ENCODE peak calls at places on chromosomes 11 and 22, in six cellular contexts. One of them, this sample, is unnamed.

GRCh38 chr11:94909371-94909820 is 64.0 kb downstream of the CWC15 start:
- DNase-seq in kidney: no peak
- DNase-seq in astrocyte of the spinal cord: peak
- DNase-seq in adrenal gland: no peak
- DNase-seq in lower leg skin: peak
- DNase-seq in BJ: no peak
- DNase-seq in this sample: peak

GRCh38 chr11:31643831-31644230 is 134.3 kb downstream of the ELP4 start:
- DNase-seq in adrenal gland: peak
- DNase-seq in lower leg skin: no peak
- DNase-seq in kidney: no peak
- DNase-seq in BJ: peak
- DNase-seq in astrocyte of the spinal cord: peak
- DNase-seq in this sample: peak

GRCh38 chr11:116825854-116826750 is 3.0 kb upstream of the APOA4 start:
- DNase-seq in astrocyte of the spinal cord: no peak
- DNase-seq in BJ: no peak
- DNase-seq in lower leg skin: no peak
- DNase-seq in kidney: no peak
- DNase-seq in adrenal gland: no peak
- DNase-seq in this sample: no peak

GRCh38 chr11:36056160-36056751 is 112.4 kb downstream of the LDLRAD3 start:
- DNase-seq in BJ: no peak
- DNase-seq in lower leg skin: no peak
- DNase-seq in astrocyte of the spinal cord: no peak
- DNase-seq in adrenal gland: peak
- DNase-seq in kidney: no peak
- DNase-seq in this sample: peak

GRCh38 chr11:76612226-76612625 is 58.3 kb downstream of the LRRC32 start:
- DNase-seq in astrocyte of the spinal cord: no peak
- DNase-seq in adrenal gland: no peak
- DNase-seq in BJ: no peak
- DNase-seq in lower leg skin: no peak
- DNase-seq in kidney: no peak
- DNase-seq in this sample: no peak

GRCh38 chr11:1450344-1450875 is 36.2 kb downstream of the MOB2 start:
- DNase-seq in kidney: no peak
- DNase-seq in lower leg skin: no peak
- DNase-seq in adrenal gland: no peak
- DNase-seq in astrocyte of the spinal cord: no peak
- DNase-seq in BJ: no peak
- DNase-seq in this sample: no peak

GRCh38 chr22:34976886-34977285 is 89.1 kb upstream of the ISX start:
- DNase-seq in adrenal gland: no peak
- DNase-seq in lower leg skin: no peak
- DNase-seq in BJ: no peak
- DNase-seq in kidney: no peak
- DNase-seq in astrocyte of the spinal cord: no peak
- DNase-seq in this sample: no peak

GRCh38 chr11:20080032-20080685 is 80.1 kb downstream of the DBX1 start:
- DNase-seq in lower leg skin: no peak
- DNase-seq in astrocyte of the spinal cord: no peak
- DNase-seq in BJ: no peak
- DNase-seq in kidney: no peak
- DNase-seq in adrenal gland: no peak
- DNase-seq in this sample: no peak

GRCh38 chr11:126113515-126113957 is 50.9 kb upstream of the CDON start:
- DNase-seq in adrenal gland: peak
- DNase-seq in lower leg skin: peak
- DNase-seq in astrocyte of the spinal cord: peak
- DNase-seq in kidney: peak
- DNase-seq in BJ: peak
- DNase-seq in this sample: peak

GRCh38 chr11:279040-279965 is 1.1 kb downstream of the NLRP6 start:
- DNase-seq in kidney: peak
- DNase-seq in BJ: no peak
- DNase-seq in lower leg skin: no peak
- DNase-seq in astrocyte of the spinal cord: no peak
- DNase-seq in adrenal gland: no peak
- DNase-seq in this sample: no peak

GRCh38 chr11:129960216-129961214 is 42.1 kb downstream of the PRDM10 start:
- DNase-seq in astrocyte of the spinal cord: peak
- DNase-seq in adrenal gland: peak
- DNase-seq in kidney: no peak
- DNase-seq in BJ: peak
- DNase-seq in lower leg skin: no peak
- DNase-seq in this sample: peak

GRCh38 chr11:85725510-85726258 is 39.7 kb upstream of the CCDC89 start:
- DNase-seq in adrenal gland: no peak
- DNase-seq in kidney: no peak
- DNase-seq in astrocyte of the spinal cord: peak
- DNase-seq in lower leg skin: no peak
- DNase-seq in BJ: peak
- DNase-seq in this sample: peak

GRCh38 chr11:61293869-61294716 is 1.0 kb downstream of the VWCE start:
- DNase-seq in adrenal gland: peak
- DNase-seq in lower leg skin: no peak
- DNase-seq in astrocyte of the spinal cord: peak
- DNase-seq in BJ: no peak
- DNase-seq in kidney: peak
- DNase-seq in this sample: peak

GRCh38 chr22:45460288-45461109 is 42.2 kb upstream of the FBLN1 start:
- DNase-seq in astrocyte of the spinal cord: peak
- DNase-seq in adrenal gland: no peak
- DNase-seq in lower leg skin: peak
- DNase-seq in BJ: peak
- DNase-seq in kidney: peak
- DNase-seq in this sample: peak

GRCh38 chr11:77151804-77152513 is 23.9 kb downstream of the MYO7A start:
- DNase-seq in adrenal gland: peak
- DNase-seq in astrocyte of the spinal cord: no peak
- DNase-seq in lower leg skin: no peak
- DNase-seq in kidney: peak
- DNase-seq in BJ: no peak
- DNase-seq in this sample: peak

GRCh38 chr11:125168875-125169537 is 4.5 kb downstream of the PKNOX2 start:
- DNase-seq in adrenal gland: no peak
- DNase-seq in lower leg skin: no peak
- DNase-seq in kidney: no peak
- DNase-seq in astrocyte of the spinal cord: peak
- DNase-seq in BJ: no peak
- DNase-seq in this sample: no peak

GRCh38 chr11:65217441-65218423 is 36.0 kb downstream of the CAPN1 start:
- DNase-seq in kidney: no peak
- DNase-seq in astrocyte of the spinal cord: no peak
- DNase-seq in adrenal gland: no peak
- DNase-seq in lower leg skin: no peak
- DNase-seq in BJ: no peak
- DNase-seq in this sample: no peak

GRCh38 chr11:73184953-73185671 is 33.0 kb upstream of the P2RY2 start:
- DNase-seq in adrenal gland: peak
- DNase-seq in astrocyte of the spinal cord: peak
- DNase-seq in kidney: peak
- DNase-seq in BJ: no peak
- DNase-seq in lower leg skin: peak
- DNase-seq in this sample: peak

GRCh38 chr11:30798547-30799236 is 212.5 kb upstream of the MPPED2 start:
- DNase-seq in adrenal gland: no peak
- DNase-seq in kidney: no peak
- DNase-seq in astrocyte of the spinal cord: no peak
- DNase-seq in BJ: no peak
- DNase-seq in lower leg skin: no peak
- DNase-seq in this sample: no peak

GRCh38 chr11:126359431-126360048 is 4.1 kb downstream of the ST3GAL4 start:
- DNase-seq in BJ: no peak
- DNase-seq in lower leg skin: peak
- DNase-seq in adrenal gland: peak
- DNase-seq in astrocyte of the spinal cord: peak
- DNase-seq in kidney: peak
- DNase-seq in this sample: peak

GRCh38 chr11:107856180-107856980 is 2.2 kb downstream of the SLC35F2 start:
- DNase-seq in kidney: no peak
- DNase-seq in BJ: no peak
- DNase-seq in lower leg skin: no peak
- DNase-seq in adrenal gland: no peak
- DNase-seq in astrocyte of the spinal cord: no peak
- DNase-seq in this sample: no peak

GRCh38 chr11:42025404-42025803 is 566.0 kb upstream of the LRRC4C start:
- DNase-seq in lower leg skin: no peak
- DNase-seq in BJ: no peak
- DNase-seq in astrocyte of the spinal cord: peak
- DNase-seq in adrenal gland: no peak
- DNase-seq in kidney: no peak
- DNase-seq in this sample: no peak

GRCh38 chr11:126172596-126173038 is 38.8 kb downstream of the RPUSD4 start:
- DNase-seq in BJ: peak
- DNase-seq in astrocyte of the spinal cord: no peak
- DNase-seq in kidney: no peak
- DNase-seq in adrenal gland: no peak
- DNase-seq in lower leg skin: peak
- DNase-seq in this sample: peak

GRCh38 chr11:69890476-69890875 is 71.3 kb upstream of the FGF3 start:
- DNase-seq in astrocyte of the spinal cord: no peak
- DNase-seq in adrenal gland: no peak
- DNase-seq in BJ: no peak
- DNase-seq in kidney: peak
- DNase-seq in lower leg skin: no peak
- DNase-seq in this sample: no peak
- H3K4me3 ChIP-seq in astrocyte of the spinal cord: no peak
- H3K4me3 ChIP-seq in adrenal gland: no peak
- H3K4me3 ChIP-seq in BJ: no peak
- H3K4me3 ChIP-seq in kidney: no peak
- H3K4me3 ChIP-seq in lower leg skin: no peak
- H3K4me3 ChIP-seq in this sample: no peak

GRCh38 chr22:42304021-42304790 is 33.8 kb upstream of the TCF20 start:
- DNase-seq in lower leg skin: no peak
- DNase-seq in astrocyte of the spinal cord: no peak
- DNase-seq in kidney: no peak
- DNase-seq in adrenal gland: no peak
- DNase-seq in BJ: no peak
- DNase-seq in this sample: no peak
- H3K4me3 ChIP-seq in lower leg skin: no peak
- H3K4me3 ChIP-seq in astrocyte of the spinal cord: no peak
- H3K4me3 ChIP-seq in kidney: no peak
- H3K4me3 ChIP-seq in adrenal gland: no peak
- H3K4me3 ChIP-seq in BJ: no peak
- H3K4me3 ChIP-seq in this sample: no peak

DNA sequence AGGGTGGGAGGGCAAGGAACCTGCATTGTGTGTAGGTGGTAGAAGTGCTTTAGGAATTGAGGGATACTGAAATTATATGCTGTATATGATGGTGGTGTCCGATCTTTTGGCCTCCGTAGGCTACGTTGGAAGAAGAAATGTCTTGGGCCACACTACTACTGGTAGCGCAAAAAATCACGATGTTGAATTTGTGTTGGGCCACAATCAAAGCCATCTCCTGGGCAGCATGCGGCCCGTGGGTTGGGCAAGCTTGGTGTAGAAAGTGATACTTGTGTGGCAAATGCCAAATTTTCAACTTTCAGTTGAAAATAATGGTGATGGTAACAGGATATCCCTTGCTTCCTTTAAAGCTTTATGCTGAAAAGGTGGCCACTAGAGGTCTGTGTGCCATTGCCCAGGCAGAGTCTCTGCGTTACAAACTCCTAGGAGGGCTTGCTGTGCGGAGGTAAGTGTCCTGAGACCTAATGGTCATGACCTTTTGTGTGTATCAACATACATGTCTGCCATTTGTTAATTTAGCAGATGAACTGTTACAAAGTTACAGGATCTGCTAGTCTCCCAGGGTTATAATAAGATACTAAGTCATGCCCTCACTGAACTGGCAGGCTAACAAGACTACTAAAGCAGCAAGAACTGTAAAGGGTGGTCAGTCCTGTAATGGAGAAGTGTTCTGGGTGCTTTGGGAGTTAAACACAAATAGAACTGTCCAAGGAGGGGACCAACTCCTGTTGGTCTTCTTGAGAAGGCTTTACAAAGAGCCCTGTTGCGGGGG is 2.9 kb downstream of the RPS3 start:
- DNase-seq in astrocyte of the spinal cord: no peak
- DNase-seq in adrenal gland: no peak
- DNase-seq in lower leg skin: no peak
- DNase-seq in BJ: no peak
- DNase-seq in kidney: no peak
- DNase-seq in this sample: no peak
- H3K4me3 ChIP-seq in astrocyte of the spinal cord: peak
- H3K4me3 ChIP-seq in adrenal gland: no peak
- H3K4me3 ChIP-seq in lower leg skin: no peak
- H3K4me3 ChIP-seq in BJ: no peak
- H3K4me3 ChIP-seq in kidney: no peak
- H3K4me3 ChIP-seq in this sample: peak

GRCh38 chr22:19132693-19133400 is 1.7 kb downstream of the TSSK2 start:
- DNase-seq in adrenal gland: no peak
- DNase-seq in BJ: no peak
- DNase-seq in kidney: peak
- DNase-seq in lower leg skin: no peak
- DNase-seq in astrocyte of the spinal cord: no peak
- DNase-seq in this sample: no peak

GRCh38 chr22:19134176-19134831 is 3.2 kb downstream of the TSSK2 start:
- DNase-seq in lower leg skin: no peak
- DNase-seq in adrenal gland: no peak
- DNase-seq in astrocyte of the spinal cord: no peak
- DNase-seq in BJ: no peak
- DNase-seq in kidney: peak
- DNase-seq in this sample: no peak

GRCh38 chr22:19132153-19132552 is 1.0 kb downstream of the TSSK2 start:
- DNase-seq in lower leg skin: no peak
- DNase-seq in kidney: no peak
- DNase-seq in astrocyte of the spinal cord: no peak
- DNase-seq in BJ: no peak
- DNase-seq in adrenal gland: no peak
- DNase-seq in this sample: no peak

GRCh38 chr22:19134874-19135273 is 3.8 kb downstream of the TSSK2 start:
- DNase-seq in lower leg skin: no peak
- DNase-seq in kidney: no peak
- DNase-seq in adrenal gland: no peak
- DNase-seq in BJ: no peak
- DNase-seq in astrocyte of the spinal cord: no peak
- DNase-seq in this sample: no peak

GRCh38 chr22:19133561-19133960 is 2.5 kb downstream of the TSSK2 start:
- DNase-seq in astrocyte of the spinal cord: no peak
- DNase-seq in BJ: no peak
- DNase-seq in kidney: no peak
- DNase-seq in adrenal gland: no peak
- DNase-seq in lower leg skin: no peak
- DNase-seq in this sample: no peak
- H3K4me3 ChIP-seq in astrocyte of the spinal cord: no peak
- H3K4me3 ChIP-seq in BJ: no peak
- H3K4me3 ChIP-seq in kidney: no peak
- H3K4me3 ChIP-seq in adrenal gland: no peak
- H3K4me3 ChIP-seq in lower leg skin: no peak
- H3K4me3 ChIP-seq in this sample: no peak

GRCh38 chr11:3380706-3381570 is 2.0 kb upstream of the ZNF195 start:
- DNase-seq in lower leg skin: no peak
- DNase-seq in astrocyte of the spinal cord: no peak
- DNase-seq in adrenal gland: no peak
- DNase-seq in kidney: no peak
- DNase-seq in BJ: no peak
- DNase-seq in this sample: peak
- H3K4me3 ChIP-seq in lower leg skin: peak
- H3K4me3 ChIP-seq in astrocyte of the spinal cord: no peak
- H3K4me3 ChIP-seq in adrenal gland: no peak
- H3K4me3 ChIP-seq in kidney: no peak
- H3K4me3 ChIP-seq in BJ: peak
- H3K4me3 ChIP-seq in this sample: peak

This sample was measured in AG10803.